ENCODE peak calls at places on chromosome 22, in five cellular contexts. One of them, this sample, is unnamed. For H3K4me1, the result is how much of the 10 kb centered on the place peaks cover.

GRCh38 chr22:27836181-27836580 is 34.6 kb upstream of the MN1 start:
- DNase-seq in fibroblast of lung: peak
- DNase-seq in tibial artery: peak
- DNase-seq in right atrium auricular region: no peak
- DNase-seq in IMR-90: no peak
- DNase-seq in this sample: no peak

GRCh38 chr22:23685205-23685784 is 5.5 kb upstream of the RGL4 start:
- DNase-seq in fibroblast of lung: peak
- DNase-seq in tibial artery: no peak
- DNase-seq in right atrium auricular region: no peak
- DNase-seq in IMR-90: peak
- DNase-seq in this sample: no peak

GRCh38 chr22:39215430-39216142 is 29.2 kb downstream of the PDGFB start:
- DNase-seq in fibroblast of lung: no peak
- DNase-seq in tibial artery: no peak
- DNase-seq in right atrium auricular region: no peak
- DNase-seq in IMR-90: no peak
- DNase-seq in this sample: no peak

GRCh38 chr22:47690166-47690565 is 927.7 kb downstream of the TBC1D22A start:
- DNase-seq in fibroblast of lung: no peak
- DNase-seq in tibial artery: no peak
- DNase-seq in right atrium auricular region: no peak
- DNase-seq in IMR-90: no peak
- DNase-seq in this sample: no peak

GRCh38 chr22:24201681-24202590 is 20.6 kb downstream of the SUSD2 start:
- DNase-seq in fibroblast of lung: peak
- DNase-seq in tibial artery: no peak
- DNase-seq in right atrium auricular region: no peak
- DNase-seq in IMR-90: peak
- DNase-seq in this sample: no peak

GRCh38 chr22:27100323-27100722 is 442.9 kb downstream of the MIAT start:
- DNase-seq in fibroblast of lung: no peak
- DNase-seq in tibial artery: no peak
- DNase-seq in right atrium auricular region: no peak
- DNase-seq in IMR-90: no peak
- DNase-seq in this sample: no peak

GRCh38 chr22:36373258-36373579 is 14.5 kb downstream of the MYH9 start:
- DNase-seq in fibroblast of lung: no peak
- DNase-seq in tibial artery: peak
- DNase-seq in right atrium auricular region: no peak
- DNase-seq in IMR-90: peak
- DNase-seq in this sample: no peak

GRCh38 chr22:31272522-31273446 is 19.5 kb downstream of the PIK3IP1 start:
- DNase-seq in fibroblast of lung: peak
- DNase-seq in tibial artery: peak
- DNase-seq in right atrium auricular region: no peak
- DNase-seq in IMR-90: peak
- DNase-seq in this sample: no peak

GRCh38 chr22:47598864-47599263 is 836.4 kb downstream of the TBC1D22A start:
- DNase-seq in fibroblast of lung: no peak
- DNase-seq in tibial artery: no peak
- DNase-seq in right atrium auricular region: no peak
- DNase-seq in IMR-90: no peak
- DNase-seq in this sample: no peak

GRCh38 chr22:23163665-23164064 is 16.6 kb upstream of the BCR start:
- DNase-seq in fibroblast of lung: no peak
- DNase-seq in tibial artery: peak
- DNase-seq in right atrium auricular region: no peak
- DNase-seq in IMR-90: no peak
- DNase-seq in this sample: no peak

GRCh38 chr22:23405366-23405851 is 174.7 kb downstream of the IGLL1 start:
- DNase-seq in fibroblast of lung: no peak
- DNase-seq in tibial artery: no peak
- DNase-seq in right atrium auricular region: no peak
- DNase-seq in IMR-90: no peak
- DNase-seq in this sample: peak

GRCh38 chr22:19592464-19592863 is 68.3 kb upstream of the CLDN5 start:
- DNase-seq in fibroblast of lung: no peak
- DNase-seq in tibial artery: no peak
- DNase-seq in right atrium auricular region: no peak
- DNase-seq in IMR-90: no peak
- DNase-seq in this sample: no peak

GRCh38 chr22:19518568-19519030 is 5.6 kb downstream of the CLDN5 start:
- DNase-seq in fibroblast of lung: no peak
- DNase-seq in tibial artery: no peak
- DNase-seq in right atrium auricular region: no peak
- DNase-seq in IMR-90: no peak
- DNase-seq in this sample: no peak

GRCh38 chr22:22681221-22681739 is 36.9 kb downstream of the GGTLC2 start:
- DNase-seq in fibroblast of lung: peak
- DNase-seq in tibial artery: no peak
- DNase-seq in right atrium auricular region: no peak
- DNase-seq in IMR-90: peak
- DNase-seq in this sample: no peak

DNA sequence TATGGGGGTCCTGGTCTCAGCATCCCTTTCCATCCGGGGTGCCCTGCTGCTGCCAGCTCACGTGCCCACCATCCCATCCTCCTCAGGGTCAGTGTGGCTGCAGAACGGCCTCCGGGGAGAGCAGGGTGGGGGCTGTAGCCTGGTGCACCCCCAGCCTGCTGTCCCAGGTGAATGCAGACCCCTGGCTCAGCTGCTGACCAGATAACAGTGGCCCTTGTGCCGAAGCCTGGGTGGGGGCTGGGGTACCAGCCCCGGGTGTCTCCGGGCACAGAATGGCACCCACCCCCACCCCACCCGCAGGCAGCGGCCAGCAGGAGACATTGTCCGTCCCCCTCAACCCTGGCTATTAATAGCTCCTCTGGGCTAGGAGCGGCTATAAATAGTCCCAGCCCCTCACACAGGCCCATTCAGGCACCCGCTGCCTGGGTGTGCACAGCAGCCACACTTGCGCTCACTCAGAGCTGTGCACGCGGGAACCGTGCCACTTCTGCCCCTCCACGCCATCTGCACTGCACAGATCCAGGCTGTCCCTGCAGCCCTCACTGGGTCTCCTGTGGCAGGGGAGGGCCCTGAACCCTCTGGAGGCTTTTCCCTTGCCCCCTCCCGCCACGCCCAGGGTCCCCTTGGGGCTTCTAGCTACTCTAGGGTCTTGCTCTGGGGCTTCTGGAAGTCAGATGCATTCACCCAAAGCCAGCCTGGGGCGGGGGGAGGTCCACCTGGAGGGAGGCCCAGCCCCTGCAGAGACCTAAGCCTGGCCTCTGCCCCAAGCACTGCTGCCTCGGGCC is 18.7 kb downstream of the CRELD2 start:
- DNase-seq in fibroblast of lung: peak
- DNase-seq in tibial artery: no peak
- DNase-seq in right atrium auricular region: no peak
- DNase-seq in IMR-90: no peak
- DNase-seq in this sample: no peak
- H3K4me1 ChIP-seq in fibroblast of lung: under half
- H3K4me1 ChIP-seq in tibial artery: under half
- H3K4me1 ChIP-seq in right atrium auricular region: under half
- H3K4me1 ChIP-seq in IMR-90: under half
- H3K4me1 ChIP-seq in this sample: under half

DNA sequence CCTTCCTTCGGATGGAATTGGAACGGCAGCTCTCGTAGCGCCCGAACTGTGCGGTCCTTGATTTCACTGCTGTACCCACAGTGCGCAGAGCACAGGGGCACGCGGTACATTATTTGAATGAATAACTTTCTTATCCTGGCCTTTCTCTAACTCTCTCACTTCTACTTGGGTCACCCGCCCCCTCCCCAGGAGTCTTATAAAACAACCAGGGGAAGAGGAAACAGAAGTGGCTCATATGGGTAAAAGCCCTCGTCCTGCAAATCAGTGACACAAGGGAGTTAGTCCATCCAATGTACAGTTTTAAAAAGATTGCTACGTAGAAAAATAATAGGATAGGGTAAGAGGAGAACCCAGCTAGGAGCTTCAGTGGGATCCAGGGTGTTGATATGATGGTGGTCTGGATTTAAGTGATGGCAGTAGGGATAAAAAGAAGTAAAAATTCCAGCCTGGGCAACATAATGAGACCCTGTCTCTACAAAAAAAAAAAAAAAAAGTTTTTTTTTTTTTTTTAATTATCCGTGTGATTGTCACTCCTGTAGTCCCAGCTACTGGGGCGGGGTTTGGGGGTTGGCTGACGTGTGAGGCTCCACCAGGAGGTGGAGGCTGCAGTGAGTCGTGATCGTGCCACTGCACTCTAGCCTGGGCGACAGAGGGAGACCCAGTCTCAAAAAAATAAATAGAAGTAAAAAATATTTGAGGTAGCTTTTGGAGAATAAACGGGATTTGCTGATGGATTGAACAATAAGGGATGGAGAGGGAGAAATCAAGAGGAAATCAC is 7.1 kb upstream of the L3MBTL2 start:
- DNase-seq in fibroblast of lung: peak
- DNase-seq in tibial artery: peak
- DNase-seq in right atrium auricular region: no peak
- DNase-seq in IMR-90: no peak
- DNase-seq in this sample: no peak
- TF ChIP-seq CTCF in fibroblast of lung: no peak
- TF ChIP-seq CTCF in tibial artery: no peak
- TF ChIP-seq CTCF in right atrium auricular region: peak
- TF ChIP-seq CTCF in IMR-90: no peak
- TF ChIP-seq CTCF in this sample: no peak

DNA sequence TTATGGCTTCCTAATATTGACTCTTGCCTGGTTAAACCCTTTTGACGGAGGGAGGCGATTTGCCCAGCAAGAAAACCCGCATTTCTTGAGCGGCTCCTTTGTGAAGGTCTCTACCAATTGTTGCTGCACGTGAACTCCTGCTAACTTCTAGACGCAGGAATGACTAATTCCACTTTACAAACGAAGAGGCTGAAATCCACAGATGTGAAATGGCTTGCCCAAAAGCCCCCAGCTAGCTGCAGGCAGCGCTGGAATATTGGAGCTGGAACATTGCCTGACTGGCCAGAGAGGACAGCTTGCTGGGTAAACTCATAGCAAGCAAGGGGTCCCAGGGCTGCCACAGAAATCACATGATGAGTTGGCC is 542 bp downstream of the GCAT start:
- DNase-seq in fibroblast of lung: peak
- DNase-seq in tibial artery: no peak
- DNase-seq in right atrium auricular region: no peak
- DNase-seq in IMR-90: peak
- DNase-seq in this sample: no peak
- H3K4me1 ChIP-seq in fibroblast of lung: under half
- H3K4me1 ChIP-seq in tibial artery: under half
- H3K4me1 ChIP-seq in right atrium auricular region: under half
- H3K4me1 ChIP-seq in IMR-90: under half
- H3K4me1 ChIP-seq in this sample: under half

DNA sequence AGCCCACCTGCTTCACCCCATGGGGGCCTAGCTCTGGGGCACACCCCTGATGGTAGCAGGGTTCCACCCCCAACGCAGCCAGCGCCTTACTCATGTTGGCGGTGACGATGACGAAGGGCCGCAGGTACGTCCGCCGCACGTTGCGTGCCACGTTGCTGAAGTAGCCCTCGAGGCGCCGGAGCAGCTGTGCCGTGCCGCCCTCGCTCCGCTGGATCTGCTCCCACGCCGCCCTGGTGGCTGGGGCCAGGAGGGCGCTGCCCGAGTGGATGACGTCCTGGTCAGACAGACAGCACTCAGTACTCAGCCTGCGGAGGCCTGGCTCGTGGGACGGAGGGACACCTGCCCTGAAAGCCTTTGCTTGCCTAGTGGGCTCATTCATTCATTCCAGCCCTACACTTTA is 50.8 kb downstream of the TRMU start:
- DNase-seq in fibroblast of lung: no peak
- DNase-seq in tibial artery: no peak
- DNase-seq in right atrium auricular region: no peak
- DNase-seq in IMR-90: no peak
- DNase-seq in this sample: no peak
- TF ChIP-seq CTCF in fibroblast of lung: no peak
- TF ChIP-seq CTCF in tibial artery: no peak
- TF ChIP-seq CTCF in right atrium auricular region: no peak
- TF ChIP-seq CTCF in IMR-90: no peak
- TF ChIP-seq CTCF in this sample: no peak

This sample was measured in ascending aorta.